ENCODE peak calls at places on chromosomes 1 and 21, in four cellular contexts. H is NCI-H1436, Y is upper lobe of right lung, T is hepatic stellate cell. F is an unnamed sample.

GRCh38 chr21:26881504-26882228 is 36.5 kb upstream of the ADAMTS1 start:
- DNase-seq in T (peak), H (no peak), Y (no peak), F (no peak)

GRCh38 chr1:180042994-180043622 is 88.5 kb downstream of the CEP350 start:
- DNase-seq in T (peak), Y (no peak), H (no peak), F (no peak)

GRCh38 chr1:6218380-6218779 is 12.5 kb downstream of the RNF207 start:
- DNase-seq in Y (no peak), H (no peak), T (no peak), F (no peak)

GRCh38 chr1:214331827-214332423 is 51.0 kb downstream of the SMYD2 start:
- DNase-seq in T (peak), H (peak), Y (no peak), F (no peak)

GRCh38 chr1:168441745-168442144 is 102.1 kb downstream of the XCL2 start:
- DNase-seq in Y (no peak), T (no peak), H (no peak), F (no peak)

GRCh38 chr1:243415663-243416365 is 160.0 kb downstream of the SDCCAG8 start:
- DNase-seq in Y (no peak), T (no peak), H (no peak), F (no peak)

GRCh38 chr1:152683846-152684245 is 2.1 kb upstream of the LCE2B start:
- DNase-seq in Y (no peak), T (no peak), H (no peak), F (no peak)

GRCh38 chr1:203038217-203038741 is 12.0 kb downstream of the PPFIA4 start:
- DNase-seq in T (peak), H (no peak), Y (no peak), F (no peak)

GRCh38 chr1:192160186-192160585 is 1.9 kb downstream of the RGS18 start:
- DNase-seq in Y (no peak), T (no peak), H (no peak), F (no peak)

GRCh38 chr1:76330993-76331603 is 256.6 kb downstream of the ST6GALNAC3 start:
- DNase-seq in H (peak), T (peak), Y (no peak), F (no peak)

GRCh38 chr21:43824250-43824882 is 35.0 kb downstream of the RRP1 start:
- DNase-seq in Y (no peak), T (peak), H (no peak), F (peak)

GRCh38 chr1:20153000-20153418 is 13.9 kb downstream of the PLA2G2F start:
- DNase-seq in Y (peak), T (no peak), H (no peak), F (peak)

F was measured in posterior vena cava.